ENCODE peak calls at places on chromosomes 4 and X, in ten cellular contexts. One of them, this sample, is unnamed.

GRCh38 chr4:3523628-3524221 is 8.5 kb downstream of the LRPAP1 start:
- DNase-seq in heart left ventricle: no peak
- DNase-seq in AG04449: no peak
- DNase-seq in esophagus muscularis mucosa: no peak
- DNase-seq in upper lobe of right lung: peak; percentile 52
- DNase-seq in CD8-positive, alpha-beta memory T cell: no peak
- DNase-seq in lower leg skin: peak; percentile 63
- DNase-seq in mucosa of descending colon: peak; percentile 43
- DNase-seq in NB4: no peak
- DNase-seq in brain microvascular endothelial cell: no peak
- DNase-seq in this sample: no peak

GRCh38 chr4:6367313-6367945 is 97.8 kb downstream of the WFS1 start:
- DNase-seq in heart left ventricle: no peak
- DNase-seq in AG04449: no peak
- DNase-seq in esophagus muscularis mucosa: no peak
- DNase-seq in upper lobe of right lung: no peak
- DNase-seq in CD8-positive, alpha-beta memory T cell: no peak
- DNase-seq in lower leg skin: no peak
- DNase-seq in mucosa of descending colon: peak; percentile 22
- DNase-seq in NB4: no peak
- DNase-seq in brain microvascular endothelial cell: no peak
- DNase-seq in this sample: no peak

GRCh38 chr4:82560853-82561744 is 689 bp downstream of the TMEM150C start:
- DNase-seq in heart left ventricle: peak; percentile 22
- DNase-seq in AG04449: no peak
- DNase-seq in esophagus muscularis mucosa: peak; percentile 90
- DNase-seq in upper lobe of right lung: no peak
- DNase-seq in CD8-positive, alpha-beta memory T cell: no peak
- DNase-seq in lower leg skin: no peak
- DNase-seq in mucosa of descending colon: no peak
- DNase-seq in NB4: no peak
- DNase-seq in brain microvascular endothelial cell: no peak
- DNase-seq in this sample: no peak

GRCh38 chr4:150818661-150819060 is 196.4 kb downstream of the LRBA start:
- DNase-seq in heart left ventricle: no peak
- DNase-seq in AG04449: peak; percentile 59
- DNase-seq in esophagus muscularis mucosa: no peak
- DNase-seq in upper lobe of right lung: no peak
- DNase-seq in CD8-positive, alpha-beta memory T cell: no peak
- DNase-seq in lower leg skin: no peak
- DNase-seq in mucosa of descending colon: no peak
- DNase-seq in NB4: no peak
- DNase-seq in brain microvascular endothelial cell: no peak
- DNase-seq in this sample: no peak

GRCh38 chrX:138759217-138759943 is 47.9 kb upstream of the FGF13 start:
- DNase-seq in heart left ventricle: no peak
- DNase-seq in AG04449: no peak
- DNase-seq in esophagus muscularis mucosa: no peak
- DNase-seq in upper lobe of right lung: no peak
- DNase-seq in CD8-positive, alpha-beta memory T cell: no peak
- DNase-seq in lower leg skin: no peak
- DNase-seq in mucosa of descending colon: no peak
- DNase-seq in NB4: no peak
- DNase-seq in brain microvascular endothelial cell: no peak
- DNase-seq in this sample: no peak

GRCh38 chr4:143667461-143667860 is 33.0 kb downstream of the FREM3 start:
- DNase-seq in heart left ventricle: peak; percentile 33
- DNase-seq in AG04449: no peak
- DNase-seq in esophagus muscularis mucosa: no peak
- DNase-seq in upper lobe of right lung: no peak
- DNase-seq in CD8-positive, alpha-beta memory T cell: no peak
- DNase-seq in lower leg skin: no peak
- DNase-seq in mucosa of descending colon: no peak
- DNase-seq in NB4: no peak
- DNase-seq in brain microvascular endothelial cell: peak; percentile 1
- DNase-seq in this sample: peak; percentile 22

GRCh38 chr4:7398104-7398423 is 36.7 kb downstream of the PSAPL1 start:
- DNase-seq in heart left ventricle: peak; percentile 87
- DNase-seq in AG04449: no peak
- DNase-seq in esophagus muscularis mucosa: no peak
- DNase-seq in upper lobe of right lung: peak; percentile 89
- DNase-seq in CD8-positive, alpha-beta memory T cell: no peak
- DNase-seq in lower leg skin: peak; percentile 70
- DNase-seq in mucosa of descending colon: no peak
- DNase-seq in NB4: no peak
- DNase-seq in brain microvascular endothelial cell: peak; percentile 9
- DNase-seq in this sample: no peak

GRCh38 chr4:180923476-180923875 is 1319.7 kb upstream of the TENM3 start:
- DNase-seq in heart left ventricle: no peak
- DNase-seq in AG04449: peak; percentile 4
- DNase-seq in esophagus muscularis mucosa: no peak
- DNase-seq in upper lobe of right lung: no peak
- DNase-seq in CD8-positive, alpha-beta memory T cell: no peak
- DNase-seq in lower leg skin: no peak
- DNase-seq in mucosa of descending colon: no peak
- DNase-seq in NB4: no peak
- DNase-seq in brain microvascular endothelial cell: no peak
- DNase-seq in this sample: no peak

GRCh38 chrX:10011261-10011931 is 44.2 kb downstream of the CLDN34 start:
- DNase-seq in heart left ventricle: no peak
- DNase-seq in AG04449: no peak
- DNase-seq in esophagus muscularis mucosa: no peak
- DNase-seq in upper lobe of right lung: no peak
- DNase-seq in CD8-positive, alpha-beta memory T cell: no peak
- DNase-seq in lower leg skin: peak; percentile 52
- DNase-seq in mucosa of descending colon: no peak
- DNase-seq in NB4: peak; percentile 45
- DNase-seq in brain microvascular endothelial cell: peak; percentile 39
- DNase-seq in this sample: no peak

GRCh38 chrX:133649659-133650058 is 234.4 kb upstream of the GPC4 start:
- DNase-seq in heart left ventricle: no peak
- DNase-seq in AG04449: no peak
- DNase-seq in esophagus muscularis mucosa: no peak
- DNase-seq in upper lobe of right lung: no peak
- DNase-seq in CD8-positive, alpha-beta memory T cell: no peak
- DNase-seq in lower leg skin: no peak
- DNase-seq in mucosa of descending colon: no peak
- DNase-seq in NB4: no peak
- DNase-seq in brain microvascular endothelial cell: no peak
- DNase-seq in this sample: no peak

GRCh38 chr4:120977435-120977997 is 55.0 kb upstream of the PRDM5 start:
- DNase-seq in heart left ventricle: no peak
- DNase-seq in AG04449: peak; percentile 29
- DNase-seq in esophagus muscularis mucosa: no peak
- DNase-seq in upper lobe of right lung: no peak
- DNase-seq in CD8-positive, alpha-beta memory T cell: no peak
- DNase-seq in lower leg skin: no peak
- DNase-seq in mucosa of descending colon: no peak
- DNase-seq in NB4: peak; percentile 41
- DNase-seq in brain microvascular endothelial cell: peak; percentile 63
- DNase-seq in this sample: peak; percentile 38

GRCh38 chr4:149911995-149912394 is 96.4 kb upstream of the IQCM start:
- DNase-seq in heart left ventricle: no peak
- DNase-seq in AG04449: no peak
- DNase-seq in esophagus muscularis mucosa: no peak
- DNase-seq in upper lobe of right lung: no peak
- DNase-seq in CD8-positive, alpha-beta memory T cell: no peak
- DNase-seq in lower leg skin: no peak
- DNase-seq in mucosa of descending colon: no peak
- DNase-seq in NB4: no peak
- DNase-seq in brain microvascular endothelial cell: no peak
- DNase-seq in this sample: no peak

GRCh38 chr4:82842593-82842992 is 44.0 kb upstream of the SCD5 start:
- DNase-seq in heart left ventricle: no peak
- DNase-seq in AG04449: no peak
- DNase-seq in esophagus muscularis mucosa: no peak
- DNase-seq in upper lobe of right lung: no peak
- DNase-seq in CD8-positive, alpha-beta memory T cell: no peak
- DNase-seq in lower leg skin: no peak
- DNase-seq in mucosa of descending colon: no peak
- DNase-seq in NB4: peak; percentile 20
- DNase-seq in brain microvascular endothelial cell: peak; percentile 28
- DNase-seq in this sample: no peak

GRCh38 chrX:2388669-2389068 is 112.1 kb downstream of the DHRSX start:
- DNase-seq in heart left ventricle: no peak
- DNase-seq in AG04449: peak; percentile 10
- DNase-seq in esophagus muscularis mucosa: no peak
- DNase-seq in upper lobe of right lung: no peak
- DNase-seq in CD8-positive, alpha-beta memory T cell: no peak
- DNase-seq in lower leg skin: no peak
- DNase-seq in mucosa of descending colon: no peak
- DNase-seq in NB4: no peak
- DNase-seq in brain microvascular endothelial cell: no peak
- DNase-seq in this sample: no peak

GRCh38 chr4:105542032-105542431 is 10.4 kb upstream of the ARHGEF38 start:
- DNase-seq in heart left ventricle: no peak
- DNase-seq in AG04449: no peak
- DNase-seq in esophagus muscularis mucosa: no peak
- DNase-seq in upper lobe of right lung: no peak
- DNase-seq in CD8-positive, alpha-beta memory T cell: no peak
- DNase-seq in lower leg skin: no peak
- DNase-seq in mucosa of descending colon: no peak
- DNase-seq in NB4: no peak
- DNase-seq in brain microvascular endothelial cell: no peak
- DNase-seq in this sample: no peak
- H3K4me3 ChIP-seq in heart left ventricle: no peak overlapping the region
- H3K4me3 ChIP-seq in AG04449: no peak overlapping the region
- H3K4me3 ChIP-seq in esophagus muscularis mucosa: no peak overlapping the region
- H3K4me3 ChIP-seq in upper lobe of right lung: no peak overlapping the region
- H3K4me3 ChIP-seq in CD8-positive, alpha-beta memory T cell: no peak overlapping the region
- H3K4me3 ChIP-seq in lower leg skin: no peak overlapping the region
- H3K4me3 ChIP-seq in mucosa of descending colon: no peak overlapping the region
- H3K4me3 ChIP-seq in NB4: no peak overlapping the region
- H3K4me3 ChIP-seq in brain microvascular endothelial cell: no peak overlapping the region
- H3K4me3 ChIP-seq in this sample: no peak overlapping the region

GRCh38 chr4:104826171-104826570 is 320.5 kb upstream of the TET2 start:
- DNase-seq in heart left ventricle: no peak
- DNase-seq in AG04449: no peak
- DNase-seq in esophagus muscularis mucosa: no peak
- DNase-seq in upper lobe of right lung: no peak
- DNase-seq in CD8-positive, alpha-beta memory T cell: no peak
- DNase-seq in lower leg skin: no peak
- DNase-seq in mucosa of descending colon: no peak
- DNase-seq in NB4: no peak
- DNase-seq in brain microvascular endothelial cell: no peak
- DNase-seq in this sample: no peak

DNA sequence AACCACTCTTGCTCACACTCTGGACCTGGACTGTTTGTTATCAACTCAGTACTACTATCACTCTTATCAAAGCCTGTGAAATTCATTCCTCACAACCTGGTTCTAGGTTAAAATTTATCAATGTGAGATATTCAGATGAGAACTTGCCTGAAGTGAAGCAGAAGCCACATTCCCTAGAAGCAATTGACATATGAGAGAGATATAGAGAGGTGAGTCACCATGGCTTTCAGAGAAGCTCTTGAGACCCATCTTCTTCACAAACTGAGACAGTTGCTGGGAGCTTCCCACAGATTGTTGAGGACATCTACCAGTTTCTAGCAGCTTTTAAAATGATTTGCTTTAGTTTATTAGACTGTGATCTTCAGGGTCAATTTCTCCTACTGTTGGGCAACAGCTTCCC is 316.9 kb upstream of the TET2 start:
- DNase-seq in heart left ventricle: no peak
- DNase-seq in AG04449: no peak
- DNase-seq in esophagus muscularis mucosa: no peak
- DNase-seq in upper lobe of right lung: no peak
- DNase-seq in CD8-positive, alpha-beta memory T cell: no peak
- DNase-seq in lower leg skin: no peak
- DNase-seq in mucosa of descending colon: no peak
- DNase-seq in NB4: no peak
- DNase-seq in brain microvascular endothelial cell: no peak
- DNase-seq in this sample: no peak
- H3K4me3 ChIP-seq in heart left ventricle: no peak overlapping the region
- H3K4me3 ChIP-seq in AG04449: no peak overlapping the region
- H3K4me3 ChIP-seq in esophagus muscularis mucosa: no peak overlapping the region
- H3K4me3 ChIP-seq in upper lobe of right lung: no peak overlapping the region
- H3K4me3 ChIP-seq in CD8-positive, alpha-beta memory T cell: no peak overlapping the region
- H3K4me3 ChIP-seq in lower leg skin: no peak overlapping the region
- H3K4me3 ChIP-seq in mucosa of descending colon: no peak overlapping the region
- H3K4me3 ChIP-seq in NB4: no peak overlapping the region
- H3K4me3 ChIP-seq in brain microvascular endothelial cell: no peak overlapping the region
- H3K4me3 ChIP-seq in this sample: no peak overlapping the region

DNA sequence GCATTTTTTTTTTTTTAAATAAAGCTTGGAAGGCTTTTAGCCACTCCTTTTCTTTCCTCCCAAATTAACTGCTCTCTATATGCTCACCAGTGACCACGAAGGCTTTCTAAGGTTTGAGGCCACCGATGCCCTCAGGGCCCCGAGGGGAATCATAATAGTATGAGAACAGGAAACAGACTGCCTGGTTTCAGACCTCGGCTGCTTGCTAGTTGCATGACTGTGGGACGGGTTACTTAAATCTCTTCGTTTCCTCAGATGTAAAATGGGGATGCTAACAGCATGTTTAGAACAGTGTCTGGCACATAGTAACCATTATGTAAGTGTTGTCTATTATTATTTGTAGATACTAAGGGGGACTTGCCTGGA is 3.6 kb downstream of the LINC00632 start:
- DNase-seq in heart left ventricle: no peak
- DNase-seq in AG04449: no peak
- DNase-seq in esophagus muscularis mucosa: no peak
- DNase-seq in upper lobe of right lung: no peak
- DNase-seq in CD8-positive, alpha-beta memory T cell: no peak
- DNase-seq in lower leg skin: no peak
- DNase-seq in mucosa of descending colon: no peak
- DNase-seq in NB4: peak; percentile 36
- DNase-seq in brain microvascular endothelial cell: no peak
- DNase-seq in this sample: no peak
- H3K4me3 ChIP-seq in heart left ventricle: peak overlapping the region; percentile 9
- H3K4me3 ChIP-seq in AG04449: no peak overlapping the region
- H3K4me3 ChIP-seq in esophagus muscularis mucosa: peak overlapping the region; percentile 43
- H3K4me3 ChIP-seq in upper lobe of right lung: peak overlapping the region; percentile 25
- H3K4me3 ChIP-seq in CD8-positive, alpha-beta memory T cell: no peak overlapping the region
- H3K4me3 ChIP-seq in lower leg skin: no peak overlapping the region
- H3K4me3 ChIP-seq in mucosa of descending colon: no peak overlapping the region
- H3K4me3 ChIP-seq in NB4: no peak overlapping the region
- H3K4me3 ChIP-seq in brain microvascular endothelial cell: peak overlapping the region; percentile 21
- H3K4me3 ChIP-seq in this sample: no peak overlapping the region

DNA sequence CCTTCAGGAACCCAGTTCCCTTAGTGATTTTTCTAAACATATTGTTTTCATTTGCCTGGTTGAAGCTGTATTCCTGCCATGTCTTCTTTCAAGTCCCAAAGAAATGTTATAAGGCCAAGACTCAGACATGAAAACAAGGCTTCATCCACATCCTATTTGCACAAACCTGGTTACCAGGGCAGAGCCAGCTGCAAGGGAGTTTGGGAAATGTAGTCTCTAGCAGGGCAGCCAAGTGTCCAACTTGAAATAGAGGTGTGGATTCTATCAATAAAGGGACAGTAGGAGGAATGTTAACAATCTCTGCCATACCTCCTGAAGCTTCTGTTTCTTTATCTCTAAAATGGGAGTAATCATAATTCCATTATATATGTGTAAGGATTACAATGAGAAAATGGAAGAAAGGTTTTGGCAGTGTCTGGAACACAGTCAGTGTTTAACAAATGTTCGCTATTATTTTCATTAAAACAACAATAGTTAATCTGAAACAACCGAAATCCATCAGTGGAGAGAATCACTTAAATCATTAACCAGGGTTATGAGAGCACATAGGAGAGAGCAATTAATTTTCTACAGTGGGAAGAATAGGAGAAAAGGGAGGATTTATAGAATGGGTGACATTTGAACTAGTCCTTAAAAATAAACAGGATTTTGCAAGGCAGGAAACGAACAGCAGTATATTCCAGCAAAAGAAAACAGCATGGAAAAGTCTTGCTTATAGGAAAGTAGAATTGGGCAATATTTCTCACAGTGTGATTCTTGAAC is 56.4 kb downstream of the INTS12 start:
- DNase-seq in heart left ventricle: no peak
- DNase-seq in AG04449: no peak
- DNase-seq in esophagus muscularis mucosa: no peak
- DNase-seq in upper lobe of right lung: no peak
- DNase-seq in CD8-positive, alpha-beta memory T cell: no peak
- DNase-seq in lower leg skin: no peak
- DNase-seq in mucosa of descending colon: no peak
- DNase-seq in NB4: no peak
- DNase-seq in brain microvascular endothelial cell: no peak
- DNase-seq in this sample: peak; percentile 45
- H3K4me3 ChIP-seq in heart left ventricle: no peak overlapping the region
- H3K4me3 ChIP-seq in AG04449: no peak overlapping the region
- H3K4me3 ChIP-seq in esophagus muscularis mucosa: no peak overlapping the region
- H3K4me3 ChIP-seq in upper lobe of right lung: no peak overlapping the region
- H3K4me3 ChIP-seq in CD8-positive, alpha-beta memory T cell: no peak overlapping the region
- H3K4me3 ChIP-seq in lower leg skin: no peak overlapping the region
- H3K4me3 ChIP-seq in mucosa of descending colon: no peak overlapping the region
- H3K4me3 ChIP-seq in NB4: no peak overlapping the region
- H3K4me3 ChIP-seq in brain microvascular endothelial cell: no peak overlapping the region
- H3K4me3 ChIP-seq in this sample: peak overlapping the region; percentile 14

This sample was measured in epithelial cell of proximal tubule.